ENCODE peak calls at places on chromosomes 3 and 15, in six cellular contexts. E, H, U, P, R and M are unnamed samples.

GRCh38 chr3:8742921-8743605 is 9.5 kb downstream of the CAV3 start:
- DNase-seq in H (no peak), R (no peak), P (peak), U (peak), E (peak), M (peak)

GRCh38 chr3:171874251-171874679 is 31.1 kb downstream of the TMEM212 start:
- DNase-seq in U (peak), P (peak), H (peak), E (peak), R (peak), M (peak)

GRCh38 chr3:143979813-143980212 is 8.2 kb downstream of the DIPK2A start:
- DNase-seq in H (no peak), P (peak), U (peak), E (no peak), R (no peak), M (no peak)

GRCh38 chr3:171001957-171002694 is 24.4 kb downstream of the SLC2A2 start:
- DNase-seq in E (no peak), U (peak), R (peak), H (no peak), P (peak), M (peak)

GRCh38 chr15:94563455-94563854 is 332.1 kb downstream of the MCTP2 start:
- DNase-seq in U (no peak), H (no peak), E (no peak), P (no peak), R (no peak), M (no peak)

GRCh38 chr15:34621675-34622074 is 38.2 kb upstream of the GOLGA8B start:
- DNase-seq in P (peak), U (peak), H (no peak), E (no peak), R (no peak), M (peak)

GRCh38 chr15:50774450-50774849 is 8.9 kb upstream of the SPPL2A start:
- DNase-seq in E (no peak), H (no peak), P (no peak), U (no peak), R (peak), M (peak)

GRCh38 chr3:126983653-126984390 is 907 bp downstream of the PLXNA1 start:
- DNase-seq in E (no peak), U (peak), R (peak), H (peak), P (no peak), M (no peak)

GRCh38 chr3:49656541-49657112 is 17.5 kb upstream of the APEH start:
- DNase-seq in R (no peak), U (no peak), E (no peak), P (no peak), H (no peak), M (no peak)
- TF ChIP-seq CTCF in R (no peak), U (peak), E (peak), P (no peak), H (no peak), M (no peak)

DNA sequence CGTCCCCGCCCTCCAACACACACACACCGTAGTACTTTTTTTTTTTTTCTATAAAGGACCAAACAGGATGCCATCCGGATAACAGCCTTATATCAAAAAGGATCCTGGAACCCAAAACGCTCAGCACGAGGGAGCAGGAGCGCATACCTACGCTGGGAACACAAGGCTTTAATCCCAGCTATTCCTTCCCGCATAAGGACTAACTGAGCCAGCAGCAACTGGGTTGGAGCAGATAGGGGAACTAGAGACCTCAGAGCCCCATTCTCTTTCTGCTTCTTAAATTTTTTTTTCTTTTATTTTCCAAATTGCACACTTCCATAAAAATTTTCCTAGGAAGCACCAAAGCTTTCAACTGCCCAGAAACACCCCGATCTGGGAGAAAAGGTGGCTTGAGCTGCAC is 1.3 kb downstream of the TRANK1 start:
- DNase-seq in R (no peak), H (no peak), U (no peak), E (no peak), P (no peak), M (no peak)
- H3K4me3 ChIP-seq in R (peak), H (no peak), U (peak), E (peak), P (peak), M (peak)

GRCh38 chr3:149579838-149580542 is 77.8 kb downstream of the WWTR1 start:
- DNase-seq in R (no peak), U (peak), P (peak), H (peak), E (no peak), M (peak)
- TF ChIP-seq CTCF in R (no peak), U (no peak), P (no peak), H (no peak), E (no peak), M (no peak)

GRCh38 chr3:46852839-46853355 is 10.3 kb downstream of the MYL3 start:
- DNase-seq in P (no peak), H (no peak), E (no peak), R (no peak), U (no peak), M (no peak)

GRCh38 chr3:46852329-46852720 is 10.9 kb downstream of the MYL3 start:
- DNase-seq in R (no peak), E (no peak), U (no peak), P (no peak), H (no peak), M (no peak)

GRCh38 chr3:46849686-46850467 is 13.4 kb downstream of the MYL3 start:
- DNase-seq in U (no peak), P (no peak), R (no peak), E (no peak), H (no peak), M (no peak)

GRCh38 chr3:46850468-46850780 is 12.8 kb downstream of the MYL3 start:
- DNase-seq in H (no peak), R (no peak), E (no peak), U (no peak), P (no peak), M (no peak)

GRCh38 chr3:46851364-46852328 is 11.6 kb downstream of the MYL3 start:
- DNase-seq in P (no peak), E (no peak), U (no peak), H (no peak), R (no peak), M (no peak)
- H3K4me3 ChIP-seq in P (no peak), E (no peak), U (no peak), H (no peak), R (no peak), M (no peak)

GRCh38 chr15:88470625-88471372 is 3.3 kb downstream of the MRPS11 start:
- DNase-seq in P (no peak), U (no peak), H (no peak), R (no peak), E (no peak), M (no peak)
- TF ChIP-seq CTCF in P (no peak), U (no peak), H (no peak), R (no peak), E (peak), M (no peak)